ENCODE peak calls at places on chromosomes 11 and 22, in nine cellular contexts. W, Z, E, A, G, T, J, U and I are unnamed samples.

GRCh38 chr11:70298243-70298915 is 27.9 kb downstream of the PPFIA1 start:
- DNase-seq in U (no peak), T (no peak), G (no peak), E (no peak), A (no peak), W (no peak), J (no peak), Z (no peak), I (no peak)

GRCh38 chr11:126345759-126346585 is 9.5 kb upstream of the ST3GAL4 start:
- DNase-seq in J (no peak), E (peak), A (peak), G (peak), W (no peak), T (no peak), Z (peak), U (no peak), I (peak)

GRCh38 chr11:26319906-26320305 is 12.0 kb upstream of the ANO3 start:
- DNase-seq in E (peak), A (no peak), Z (no peak), U (no peak), G (peak), W (no peak), T (no peak), J (no peak), I (no peak)

GRCh38 chr11:125407046-125407445 is 89.0 kb downstream of the FEZ1 start:
- DNase-seq in U (no peak), W (no peak), G (no peak), T (no peak), A (no peak), E (no peak), Z (no peak), J (no peak), I (no peak)

GRCh38 chr11:79973701-79974626 is 533.1 kb upstream of the TENM4 start:
- DNase-seq in Z (no peak), U (no peak), J (no peak), E (peak), A (no peak), T (no peak), G (no peak), W (no peak), I (no peak)

GRCh38 chr11:82988936-82989627 is 82.6 kb downstream of the RAB30 start:
- DNase-seq in A (no peak), W (no peak), Z (no peak), G (no peak), J (no peak), E (peak), U (peak), T (peak), I (no peak)

GRCh38 chr11:60985991-60986915 is 14.8 kb downstream of the CD6 start:
- DNase-seq in W (no peak), J (peak), T (no peak), E (peak), Z (no peak), U (peak), G (peak), A (no peak), I (peak)

GRCh38 chr22:23178512-23179254 is 1.6 kb upstream of the BCR start:
- DNase-seq in E (peak), J (peak), Z (no peak), T (peak), A (no peak), G (peak), U (peak), W (peak), I (peak)

GRCh38 chr22:25193548-25193947 is 6.1 kb upstream of the CRYBB3 start:
- DNase-seq in G (no peak), E (no peak), J (no peak), U (no peak), A (no peak), W (no peak), Z (no peak), T (no peak), I (no peak)

GRCh38 chr11:65047581-65048422 is 6.8 kb downstream of the SAC3D1 start:
- DNase-seq in W (no peak), A (peak), J (no peak), G (no peak), T (no peak), E (no peak), Z (no peak), U (no peak), I (no peak)

GRCh38 chr11:16832193-16832539 is 93.7 kb downstream of the C11orf58 start:
- DNase-seq in A (no peak), J (no peak), T (no peak), Z (no peak), U (no peak), E (no peak), W (no peak), G (no peak), I (no peak)

GRCh38 chr11:82831364-82831763 is 68.9 kb downstream of the PRCP start:
- DNase-seq in J (no peak), A (no peak), G (no peak), W (no peak), E (no peak), Z (no peak), T (no peak), U (no peak), I (no peak)

GRCh38 chr11:100576044-100577021 is 110.8 kb upstream of the ARHGAP42 start:
- DNase-seq in W (no peak), T (peak), J (no peak), A (no peak), G (peak), U (peak), Z (peak), E (peak), I (peak)

GRCh38 chr11:126485021-126485781 is 129.7 kb downstream of the ST3GAL4 start:
- DNase-seq in Z (no peak), E (peak), W (no peak), J (no peak), T (no peak), U (no peak), G (no peak), A (no peak), I (no peak)

GRCh38 chr11:99098751-99099150 is 78.0 kb downstream of the CNTN5 start:
- DNase-seq in G (no peak), T (no peak), A (no peak), E (no peak), U (no peak), J (no peak), W (no peak), Z (no peak), I (no peak)

GRCh38 chr11:100827934-100828661 is 141.0 kb downstream of the ARHGAP42 start:
- DNase-seq in Z (no peak), J (no peak), E (peak), W (no peak), U (no peak), A (no peak), G (peak), T (no peak), I (no peak)

GRCh38 chr11:16812274-16812673 is 73.8 kb downstream of the C11orf58 start:
- DNase-seq in T (peak), W (no peak), J (no peak), Z (no peak), G (no peak), A (no peak), E (no peak), U (no peak), I (no peak)

GRCh38 chr11:6611092-6612007 is 666 bp downstream of the TAF10 start:
- DNase-seq in T (peak), Z (no peak), G (peak), W (no peak), U (no peak), J (peak), E (peak), A (peak), I (peak)

GRCh38 chr22:23202812-23203451 is 22.6 kb downstream of the BCR start:
- DNase-seq in G (no peak), J (no peak), A (no peak), T (no peak), Z (no peak), E (no peak), U (no peak), W (no peak), I (no peak)

GRCh38 chr11:91243630-91244029 is 981.0 kb upstream of the FAT3 start:
- DNase-seq in U (no peak), T (no peak), Z (no peak), A (no peak), E (peak), J (no peak), W (no peak), G (no peak), I (peak)

GRCh38 chr22:16974298-16975084 is 33.5 kb downstream of the GAB4 start:
- DNase-seq in U (no peak), A (no peak), Z (no peak), G (no peak), E (no peak), J (no peak), T (no peak), W (no peak), I (no peak)

GRCh38 chr11:76207642-76208378 is 1.5 kb upstream of the WNT11 start:
- DNase-seq in W (peak), A (peak), E (peak), J (peak), G (peak), U (peak), T (peak), Z (peak), I (peak)

GRCh38 chr11:102560555-102561011 is 30.0 kb upstream of the MMP7 start:
- DNase-seq in G (peak), W (no peak), A (peak), Z (no peak), J (no peak), E (peak), U (no peak), T (no peak), I (peak)

GRCh38 chr11:44475114-44475686 is 90.3 kb upstream of the CD82 start:
- DNase-seq in W (no peak), E (no peak), T (no peak), Z (no peak), G (no peak), A (no peak), J (no peak), U (no peak), I (no peak)

GRCh38 chr22:44729391-44730012 is 22.9 kb upstream of the ARHGAP8 start:
- DNase-seq in T (peak), G (no peak), J (no peak), Z (no peak), U (peak), W (no peak), E (peak), A (no peak), I (peak)

GRCh38 chr11:112525270-112525669 is 264.6 kb upstream of the PLET1 start:
- DNase-seq in J (no peak), W (no peak), Z (no peak), U (peak), A (peak), E (peak), T (no peak), G (no peak), I (peak)

GRCh38 chr22:36454916-36455570 is 26.4 kb downstream of the TXN2 start:
- DNase-seq in G (peak), T (peak), A (peak), U (peak), J (peak), E (peak), W (peak), Z (peak), I (peak)

GRCh38 chr22:19981171-19981960 is 35.3 kb downstream of the ARVCF start:
- DNase-seq in W (no peak), A (no peak), G (no peak), J (no peak), Z (no peak), E (no peak), U (no peak), T (no peak), I (no peak)